ENCODE peak calls at places on chromosomes 5 and 9, in ten cellular contexts. S, P, E, Y, V, O, N, B, L and A are unnamed samples.

GRCh38 chr5:95870105-95870672 is 47.7 kb upstream of the GLRX start:
- DNase-seq in S (peak; percentile 29), P (no peak), E (peak; percentile 71), Y (no peak), V (no peak), O (no peak), N (no peak), B (no peak), L (no peak), A (no peak)

GRCh38 chr5:139138790-139139189 is 59.4 kb downstream of the SIL1 start:
- DNase-seq in S (peak; percentile 36), P (no peak), E (no peak), Y (peak; percentile 40), V (no peak), O (peak; percentile 5), N (no peak), B (no peak), L (no peak), A (peak; percentile 61)

GRCh38 chr5:151498395-151499155 is 51.2 kb downstream of the SLC36A1 start:
- DNase-seq in S (no peak), P (no peak), E (no peak), Y (no peak), V (no peak), O (no peak), N (no peak), B (no peak), L (no peak), A (no peak)

GRCh38 chr5:167058481-167058880 is 1233.0 kb upstream of the WWC1 start:
- DNase-seq in S (no peak), P (no peak), E (no peak), Y (no peak), V (no peak), O (no peak), N (no peak), B (no peak), L (no peak), A (no peak)

GRCh38 chr5:149828161-149829011 is 98.3 kb downstream of the PPARGC1B start:
- DNase-seq in S (peak; percentile 83), P (peak; percentile 87), E (peak; percentile 65), Y (peak; percentile 82), V (peak; percentile 98), O (peak; percentile 59), N (peak; percentile 39), B (peak; percentile 86), L (peak; percentile 93), A (peak; percentile 89)

GRCh38 chr5:60586307-60586901 is 113.6 kb downstream of the DEPDC1B start:
- DNase-seq in S (no peak), P (no peak), E (no peak), Y (no peak), V (peak; percentile 65), O (no peak), N (no peak), B (no peak), L (no peak), A (no peak)

GRCh38 chr5:148559461-148559860 is 94.9 kb downstream of the HTR4 start:
- DNase-seq in S (no peak), P (no peak), E (no peak), Y (no peak), V (no peak), O (no peak), N (no peak), B (no peak), L (peak; percentile 38), A (no peak)

GRCh38 chr5:141022384-141022783 is 28.8 kb upstream of the PCDHB1 start:
- DNase-seq in S (no peak), P (no peak), E (no peak), Y (no peak), V (no peak), O (no peak), N (no peak), B (no peak), L (no peak), A (no peak)

GRCh38 chr9:109801484-109801883 is 21.5 kb downstream of the PALM2AKAP2 start:
- DNase-seq in S (no peak), P (no peak), E (no peak), Y (no peak), V (no peak), O (no peak), N (no peak), B (no peak), L (no peak), A (no peak)

GRCh38 chr5:144309265-144309664 is 138.6 kb downstream of the KCTD16 start:
- DNase-seq in S (peak; percentile 51), P (no peak), E (no peak), Y (no peak), V (no peak), O (no peak), N (no peak), B (no peak), L (no peak), A (no peak)

GRCh38 chr5:114857951-114858401 is 311.7 kb downstream of the TRIM36 start:
- DNase-seq in S (no peak), P (no peak), E (no peak), Y (no peak), V (no peak), O (no peak), N (no peak), B (no peak), L (no peak), A (no peak)